ENCODE peak calls at places on chromosome 2, in five cellular contexts. S is mammary epithelial cell, F is tibial nerve, P is body of pancreas, H is uterus. X is an unnamed sample.

GRCh38 chr2:61753512-61753911 is 100.3 kb downstream of the FAM161A start:
- DNase-seq in H (no peak), S (no peak), F (no peak), P (no peak), X (no peak)

GRCh38 chr2:120758181-120759048 is 22.7 kb downstream of the GLI2 start:
- DNase-seq in S (no peak), H (peak), F (no peak), P (no peak), X (no peak)

GRCh38 chr2:203361922-203362321 is 33.7 kb downstream of the ABI2 start:
- DNase-seq in P (no peak), F (no peak), H (no peak), S (no peak), X (no peak)

GRCh38 chr2:145760781-145761649 is 1241.1 kb upstream of the ZEB2 start:
- DNase-seq in S (peak), H (no peak), F (no peak), P (peak), X (no peak)

GRCh38 chr2:126359494-126359893 is 296.5 kb upstream of the GYPC start:
- DNase-seq in P (no peak), H (no peak), F (no peak), S (no peak), X (no peak)

GRCh38 chr2:239778861-239779591 is 246.1 kb downstream of the NDUFA10 start:
- DNase-seq in P (no peak), F (no peak), S (no peak), H (no peak), X (no peak)

GRCh38 chr2:47503481-47504070 is 100.6 kb downstream of the MSH2 start:
- DNase-seq in S (no peak), H (no peak), P (no peak), F (no peak), X (no peak)

GRCh38 chr2:233107906-233108305 is 47.8 kb downstream of the INPP5D start:
- DNase-seq in H (no peak), S (no peak), F (no peak), P (no peak), X (no peak)

GRCh38 chr2:161312996-161313395 is 4.8 kb downstream of the PSMD14 start:
- DNase-seq in P (no peak), H (no peak), S (peak), F (no peak), X (no peak)

GRCh38 chr2:172239944-172240590 is 137.4 kb upstream of the DLX2 start:
- DNase-seq in S (peak), H (no peak), F (no peak), P (no peak), X (no peak)

GRCh38 chr2:49113046-49113445 is 41.3 kb downstream of the FSHR start:
- DNase-seq in S (no peak), F (no peak), P (no peak), H (no peak), X (no peak)

GRCh38 chr2:207437857-207438166 is 92.0 kb upstream of the CREB1 start:
- DNase-seq in P (no peak), S (no peak), H (no peak), F (no peak), X (no peak)

GRCh38 chr2:28357055-28357454 is 35.6 kb upstream of the FOSL2 start:
- DNase-seq in P (no peak), F (no peak), H (no peak), S (no peak), X (no peak)
- H3K27ac ChIP-seq in P (no peak), F (peak), H (peak), S (no peak), X (no peak)

DNA sequence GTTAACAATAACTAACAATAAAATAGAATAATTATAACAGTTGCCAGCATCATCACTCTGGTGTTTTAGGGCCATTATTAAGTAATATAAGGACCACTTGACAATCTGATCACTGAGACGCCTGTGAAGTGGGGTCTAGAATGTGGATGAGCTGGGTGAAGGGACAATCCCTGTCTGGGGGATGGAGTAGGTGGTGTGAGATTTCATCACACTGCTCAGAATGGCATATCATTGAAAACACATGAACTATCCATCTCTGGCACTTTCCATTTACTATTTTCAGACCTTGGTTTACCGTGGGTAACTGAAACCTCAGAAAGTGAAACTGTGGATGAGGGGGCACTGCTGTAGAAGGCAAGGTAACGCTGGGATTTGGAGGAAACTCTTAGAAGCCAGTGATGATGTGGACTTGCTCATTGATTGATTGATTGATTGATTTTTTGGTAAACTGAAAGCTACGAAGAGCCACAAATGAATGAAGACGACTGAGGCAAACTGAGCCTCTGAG is 204.4 kb upstream of the TWIST2 start:
- DNase-seq in H (no peak), S (no peak), P (no peak), F (no peak), X (no peak)
- H3K27ac ChIP-seq in H (peak), S (no peak), P (no peak), F (no peak), X (no peak)

GRCh38 chr2:127516031-127516430 is 10.3 kb downstream of the IWS1 start:
- DNase-seq in S (peak), H (peak), F (no peak), P (no peak), X (peak)

GRCh38 chr2:127515383-127515915 is 10.8 kb downstream of the IWS1 start:
- DNase-seq in S (no peak), H (no peak), P (no peak), F (no peak), X (no peak)

GRCh38 chr2:127514485-127514884 is 11.8 kb downstream of the IWS1 start:
- DNase-seq in F (no peak), H (no peak), S (no peak), P (no peak), X (peak)

GRCh38 chr2:127520424-127520823 is 5.9 kb downstream of the IWS1 start:
- DNase-seq in H (no peak), F (no peak), P (no peak), S (no peak), X (no peak)

GRCh38 chr2:127517465-127517864 is 8.8 kb downstream of the IWS1 start:
- DNase-seq in H (no peak), P (no peak), S (no peak), F (no peak), X (no peak)
- H3K27ac ChIP-seq in H (no peak), P (no peak), S (no peak), F (no peak), X (no peak)

DNA sequence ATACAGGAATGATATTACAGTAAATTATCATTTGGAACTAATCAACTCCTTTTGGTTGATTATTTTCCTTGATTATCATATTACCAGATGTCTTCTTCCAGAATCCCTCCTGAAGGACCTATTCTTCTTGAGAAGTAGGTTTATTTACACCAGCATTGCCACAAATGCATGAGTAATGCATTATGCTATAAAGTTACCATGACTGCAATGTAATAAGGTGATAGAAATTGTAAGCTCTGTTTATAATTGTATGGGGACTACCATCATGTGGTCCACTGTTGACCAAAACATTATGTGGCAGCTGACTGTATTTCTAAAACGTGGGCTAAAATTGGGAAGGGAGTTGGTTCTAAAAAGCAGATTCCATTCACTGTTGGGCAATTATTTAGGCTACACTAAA is 602.2 kb downstream of the NYAP2 start:
- DNase-seq in H (no peak), P (no peak), S (peak), F (no peak), X (no peak)
- H3K27ac ChIP-seq in H (no peak), P (no peak), S (peak), F (no peak), X (no peak)

GRCh38 chr2:193153576-193153975 is 958.8 kb upstream of the TMEFF2 start:
- DNase-seq in P (no peak), H (no peak), F (no peak), S (peak), X (no peak)
- H3K27ac ChIP-seq in P (no peak), H (no peak), F (no peak), S (peak), X (no peak)

GRCh38 chr2:218807626-218808025 is 24.0 kb downstream of the PRKAG3 start:
- DNase-seq in S (no peak), F (no peak), H (no peak), P (no peak), X (no peak)
- H3K27ac ChIP-seq in S (no peak), F (no peak), H (peak), P (no peak), X (no peak)

DNA sequence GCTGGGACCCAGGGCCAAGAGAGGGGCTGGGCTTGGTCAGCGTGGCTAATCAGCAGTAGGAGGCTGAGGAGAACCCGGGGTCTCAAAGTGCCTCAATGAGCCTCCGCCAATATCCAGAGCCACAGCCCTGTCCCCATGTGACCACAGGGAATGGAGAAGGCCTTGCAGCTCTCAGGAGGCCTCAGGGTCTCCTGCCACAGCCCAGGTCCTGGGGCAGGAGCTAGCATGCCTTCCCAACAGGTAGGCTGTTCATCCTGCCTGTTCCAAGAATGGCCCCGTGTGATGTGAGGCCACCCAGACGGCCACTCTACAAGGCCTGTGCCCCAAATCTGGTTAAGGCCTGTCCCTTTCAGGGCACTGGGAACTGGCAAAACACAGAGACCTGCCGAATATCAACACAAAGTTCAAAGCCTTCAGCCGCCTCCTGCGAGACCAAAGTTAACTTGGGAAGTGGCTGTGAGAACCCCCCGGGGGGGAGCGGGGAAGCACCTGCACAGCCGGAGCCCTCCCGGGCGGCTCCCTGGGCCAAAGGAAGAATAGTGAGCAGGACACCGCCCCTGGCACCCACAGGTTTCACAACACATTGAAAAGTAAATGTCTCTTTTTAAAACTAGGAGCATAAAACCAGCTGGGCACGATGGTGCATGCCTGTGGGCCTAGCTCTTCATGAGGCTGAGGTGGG is 4.5 kb upstream of the LIMS2 start:
- DNase-seq in H (no peak), S (no peak), P (no peak), F (no peak), X (no peak)
- H3K27ac ChIP-seq in H (peak), S (no peak), P (no peak), F (no peak), X (no peak)

DNA sequence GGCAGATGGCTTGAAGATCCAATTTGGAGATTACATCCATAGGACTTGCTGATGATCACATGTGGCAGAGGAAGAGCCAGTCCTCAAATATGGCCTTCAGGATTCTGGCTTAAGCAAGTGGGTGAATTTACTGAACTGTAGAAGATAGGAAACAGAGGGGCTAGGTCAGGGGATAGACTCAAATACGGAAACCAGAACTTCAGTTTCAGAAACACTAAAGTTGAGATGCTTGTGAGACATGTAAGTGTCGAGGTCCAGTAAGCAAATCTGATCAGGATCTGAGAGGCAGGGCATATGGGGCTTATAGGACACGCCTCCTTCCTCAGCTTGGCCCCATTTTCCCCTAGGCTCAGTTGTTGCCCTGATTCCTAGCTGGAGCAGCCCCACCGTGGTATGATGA is 107.7 kb downstream of the LBH start:
- DNase-seq in S (no peak), H (no peak), F (no peak), P (no peak), X (no peak)
- H3K27ac ChIP-seq in S (no peak), H (no peak), F (no peak), P (no peak), X (no peak)

GRCh38 chr2:105470979-105471378 is 72.1 kb upstream of the FHL2 start:
- DNase-seq in S (no peak), F (no peak), H (no peak), P (no peak), X (no peak)
- H3K27ac ChIP-seq in S (no peak), F (no peak), H (no peak), P (no peak), X (no peak)